ENCODE peak calls at places on chromosomes 3 and 15, in ten cellular contexts. One of them, this sample, is unnamed.

GRCh38 chr3:8278448-8278847 is 223.2 kb upstream of the LMCD1 start:
- DNase-seq in RWPE2: no peak
- DNase-seq in stimulated activated CD8-positive, alpha-beta memory T cell treated with anti-CD3 and anti-CD28 coated beads, Interleukin-12 subunit alpha, Interleukin-12 subunit beta, amount 100 ng/mL, for 4 hours: no peak
- DNase-seq in T-helper 9 cell: no peak
- DNase-seq in glutamatergic neuron: no peak
- DNase-seq in NAMALWA: peak; percentile 5
- DNase-seq in GM23338: peak; percentile 39
- DNase-seq in EL: no peak
- DNase-seq in progenitor cell of endocrine pancreas: no peak
- DNase-seq in AG08396: no peak
- DNase-seq in this sample: no peak

GRCh38 chr15:74174216-74174965 is 881 bp downstream of the ISLR start:
- DNase-seq in RWPE2: peak; percentile 66
- DNase-seq in stimulated activated CD8-positive, alpha-beta memory T cell treated with anti-CD3 and anti-CD28 coated beads, Interleukin-12 subunit alpha, Interleukin-12 subunit beta, amount 100 ng/mL, for 4 hours: no peak
- DNase-seq in T-helper 9 cell: no peak
- DNase-seq in glutamatergic neuron: peak; percentile 23
- DNase-seq in NAMALWA: no peak
- DNase-seq in GM23338: no peak
- DNase-seq in EL: no peak
- DNase-seq in progenitor cell of endocrine pancreas: no peak
- DNase-seq in AG08396: no peak
- DNase-seq in this sample: no peak

GRCh38 chr15:89492111-89492641 is 4.2 kb downstream of the RHCG start:
- DNase-seq in RWPE2: peak; percentile 73
- DNase-seq in stimulated activated CD8-positive, alpha-beta memory T cell treated with anti-CD3 and anti-CD28 coated beads, Interleukin-12 subunit alpha, Interleukin-12 subunit beta, amount 100 ng/mL, for 4 hours: no peak
- DNase-seq in T-helper 9 cell: no peak
- DNase-seq in glutamatergic neuron: peak; percentile 53
- DNase-seq in NAMALWA: peak; percentile 51
- DNase-seq in GM23338: peak; percentile 83
- DNase-seq in EL: no peak
- DNase-seq in progenitor cell of endocrine pancreas: peak; percentile 33
- DNase-seq in AG08396: no peak
- DNase-seq in this sample: peak; percentile 82

GRCh38 chr3:114299421-114299820 is 5.6 kb downstream of the TIGIT start:
- DNase-seq in RWPE2: no peak
- DNase-seq in stimulated activated CD8-positive, alpha-beta memory T cell treated with anti-CD3 and anti-CD28 coated beads, Interleukin-12 subunit alpha, Interleukin-12 subunit beta, amount 100 ng/mL, for 4 hours: no peak
- DNase-seq in T-helper 9 cell: peak; percentile 17
- DNase-seq in glutamatergic neuron: peak; percentile 72
- DNase-seq in NAMALWA: peak; percentile 44
- DNase-seq in GM23338: peak; percentile 51
- DNase-seq in EL: peak; percentile 28
- DNase-seq in progenitor cell of endocrine pancreas: no peak
- DNase-seq in AG08396: peak; percentile 37
- DNase-seq in this sample: no peak

GRCh38 chr15:85475317-85475701 is 94.9 kb downstream of the AKAP13 start:
- DNase-seq in RWPE2: no peak
- DNase-seq in stimulated activated CD8-positive, alpha-beta memory T cell treated with anti-CD3 and anti-CD28 coated beads, Interleukin-12 subunit alpha, Interleukin-12 subunit beta, amount 100 ng/mL, for 4 hours: no peak
- DNase-seq in T-helper 9 cell: no peak
- DNase-seq in glutamatergic neuron: no peak
- DNase-seq in NAMALWA: peak; percentile 86
- DNase-seq in GM23338: no peak
- DNase-seq in EL: no peak
- DNase-seq in progenitor cell of endocrine pancreas: no peak
- DNase-seq in AG08396: no peak
- DNase-seq in this sample: no peak

GRCh38 chr3:107957506-107957905 is 133.3 kb downstream of the CD47 start:
- DNase-seq in RWPE2: no peak
- DNase-seq in stimulated activated CD8-positive, alpha-beta memory T cell treated with anti-CD3 and anti-CD28 coated beads, Interleukin-12 subunit alpha, Interleukin-12 subunit beta, amount 100 ng/mL, for 4 hours: no peak
- DNase-seq in T-helper 9 cell: no peak
- DNase-seq in glutamatergic neuron: no peak
- DNase-seq in NAMALWA: no peak
- DNase-seq in GM23338: no peak
- DNase-seq in EL: peak; percentile 10
- DNase-seq in progenitor cell of endocrine pancreas: no peak
- DNase-seq in AG08396: peak; percentile 29
- DNase-seq in this sample: no peak

GRCh38 chr15:66724732-66725467 is 22.9 kb downstream of the SMAD6 start:
- DNase-seq in RWPE2: no peak
- DNase-seq in stimulated activated CD8-positive, alpha-beta memory T cell treated with anti-CD3 and anti-CD28 coated beads, Interleukin-12 subunit alpha, Interleukin-12 subunit beta, amount 100 ng/mL, for 4 hours: no peak
- DNase-seq in T-helper 9 cell: no peak
- DNase-seq in glutamatergic neuron: no peak
- DNase-seq in NAMALWA: no peak
- DNase-seq in GM23338: no peak
- DNase-seq in EL: no peak
- DNase-seq in progenitor cell of endocrine pancreas: no peak
- DNase-seq in AG08396: no peak
- DNase-seq in this sample: no peak

GRCh38 chr15:41556657-41557056 is 2.4 kb upstream of the TYRO3 start:
- DNase-seq in RWPE2: no peak
- DNase-seq in stimulated activated CD8-positive, alpha-beta memory T cell treated with anti-CD3 and anti-CD28 coated beads, Interleukin-12 subunit alpha, Interleukin-12 subunit beta, amount 100 ng/mL, for 4 hours: no peak
- DNase-seq in T-helper 9 cell: no peak
- DNase-seq in glutamatergic neuron: no peak
- DNase-seq in NAMALWA: no peak
- DNase-seq in GM23338: no peak
- DNase-seq in EL: no peak
- DNase-seq in progenitor cell of endocrine pancreas: no peak
- DNase-seq in AG08396: no peak
- DNase-seq in this sample: no peak

GRCh38 chr15:73617910-73618309 is 15.3 kb downstream of the NPTN start:
- DNase-seq in RWPE2: no peak
- DNase-seq in stimulated activated CD8-positive, alpha-beta memory T cell treated with anti-CD3 and anti-CD28 coated beads, Interleukin-12 subunit alpha, Interleukin-12 subunit beta, amount 100 ng/mL, for 4 hours: no peak
- DNase-seq in T-helper 9 cell: no peak
- DNase-seq in glutamatergic neuron: no peak
- DNase-seq in NAMALWA: no peak
- DNase-seq in GM23338: peak; percentile 55
- DNase-seq in EL: no peak
- DNase-seq in progenitor cell of endocrine pancreas: no peak
- DNase-seq in AG08396: no peak
- DNase-seq in this sample: no peak

GRCh38 chr3:69012836-69013255 is 638 bp downstream of the EOGT start:
- DNase-seq in RWPE2: no peak
- DNase-seq in stimulated activated CD8-positive, alpha-beta memory T cell treated with anti-CD3 and anti-CD28 coated beads, Interleukin-12 subunit alpha, Interleukin-12 subunit beta, amount 100 ng/mL, for 4 hours: no peak
- DNase-seq in T-helper 9 cell: peak; percentile 16
- DNase-seq in glutamatergic neuron: peak; percentile 69
- DNase-seq in NAMALWA: no peak
- DNase-seq in GM23338: peak; percentile 66
- DNase-seq in EL: peak; percentile 59
- DNase-seq in progenitor cell of endocrine pancreas: peak; percentile 39
- DNase-seq in AG08396: peak; percentile 73
- DNase-seq in this sample: no peak

GRCh38 chr3:8490079-8490552 is 11.5 kb upstream of the LMCD1 start:
- DNase-seq in RWPE2: no peak
- DNase-seq in stimulated activated CD8-positive, alpha-beta memory T cell treated with anti-CD3 and anti-CD28 coated beads, Interleukin-12 subunit alpha, Interleukin-12 subunit beta, amount 100 ng/mL, for 4 hours: no peak
- DNase-seq in T-helper 9 cell: no peak
- DNase-seq in glutamatergic neuron: no peak
- DNase-seq in NAMALWA: no peak
- DNase-seq in GM23338: no peak
- DNase-seq in EL: peak; percentile 94
- DNase-seq in progenitor cell of endocrine pancreas: no peak
- DNase-seq in AG08396: peak; percentile 68
- DNase-seq in this sample: no peak

GRCh38 chr15:88989578-88989977 is 76.4 kb upstream of the MFGE8 start:
- DNase-seq in RWPE2: no peak
- DNase-seq in stimulated activated CD8-positive, alpha-beta memory T cell treated with anti-CD3 and anti-CD28 coated beads, Interleukin-12 subunit alpha, Interleukin-12 subunit beta, amount 100 ng/mL, for 4 hours: no peak
- DNase-seq in T-helper 9 cell: no peak
- DNase-seq in glutamatergic neuron: no peak
- DNase-seq in NAMALWA: no peak
- DNase-seq in GM23338: no peak
- DNase-seq in EL: peak; percentile 93
- DNase-seq in progenitor cell of endocrine pancreas: no peak
- DNase-seq in AG08396: peak; percentile 35
- DNase-seq in this sample: no peak

GRCh38 chr3:12423918-12424634 is 60.2 kb upstream of the TSEN2 start:
- DNase-seq in RWPE2: no peak
- DNase-seq in stimulated activated CD8-positive, alpha-beta memory T cell treated with anti-CD3 and anti-CD28 coated beads, Interleukin-12 subunit alpha, Interleukin-12 subunit beta, amount 100 ng/mL, for 4 hours: no peak
- DNase-seq in T-helper 9 cell: no peak
- DNase-seq in glutamatergic neuron: no peak
- DNase-seq in NAMALWA: no peak
- DNase-seq in GM23338: no peak
- DNase-seq in EL: peak; percentile 63
- DNase-seq in progenitor cell of endocrine pancreas: no peak
- DNase-seq in AG08396: no peak
- DNase-seq in this sample: no peak

GRCh38 chr3:94101860-94102259 is 39.0 kb downstream of the NSUN3 start:
- DNase-seq in RWPE2: no peak
- DNase-seq in stimulated activated CD8-positive, alpha-beta memory T cell treated with anti-CD3 and anti-CD28 coated beads, Interleukin-12 subunit alpha, Interleukin-12 subunit beta, amount 100 ng/mL, for 4 hours: no peak
- DNase-seq in T-helper 9 cell: no peak
- DNase-seq in glutamatergic neuron: no peak
- DNase-seq in NAMALWA: peak; percentile 22
- DNase-seq in GM23338: peak; percentile 35
- DNase-seq in EL: peak; percentile 2
- DNase-seq in progenitor cell of endocrine pancreas: no peak
- DNase-seq in AG08396: no peak
- DNase-seq in this sample: no peak

GRCh38 chr3:67655364-67656121 is 1.1 kb upstream of the SUCLG2 start:
- DNase-seq in RWPE2: no peak
- DNase-seq in stimulated activated CD8-positive, alpha-beta memory T cell treated with anti-CD3 and anti-CD28 coated beads, Interleukin-12 subunit alpha, Interleukin-12 subunit beta, amount 100 ng/mL, for 4 hours: peak; percentile 60
- DNase-seq in T-helper 9 cell: peak; percentile 61
- DNase-seq in glutamatergic neuron: no peak
- DNase-seq in NAMALWA: peak; percentile 15
- DNase-seq in GM23338: no peak
- DNase-seq in EL: no peak
- DNase-seq in progenitor cell of endocrine pancreas: no peak
- DNase-seq in AG08396: no peak
- DNase-seq in this sample: no peak

GRCh38 chr3:141279074-141279945 is 47.7 kb downstream of the PXYLP1 start:
- DNase-seq in RWPE2: no peak
- DNase-seq in stimulated activated CD8-positive, alpha-beta memory T cell treated with anti-CD3 and anti-CD28 coated beads, Interleukin-12 subunit alpha, Interleukin-12 subunit beta, amount 100 ng/mL, for 4 hours: no peak
- DNase-seq in T-helper 9 cell: no peak
- DNase-seq in glutamatergic neuron: no peak
- DNase-seq in NAMALWA: peak; percentile 31
- DNase-seq in GM23338: peak; percentile 60
- DNase-seq in EL: no peak
- DNase-seq in progenitor cell of endocrine pancreas: no peak
- DNase-seq in AG08396: peak; percentile 23
- DNase-seq in this sample: no peak

GRCh38 chr3:24355806-24356205 is 138.8 kb downstream of the THRB start:
- DNase-seq in RWPE2: no peak
- DNase-seq in stimulated activated CD8-positive, alpha-beta memory T cell treated with anti-CD3 and anti-CD28 coated beads, Interleukin-12 subunit alpha, Interleukin-12 subunit beta, amount 100 ng/mL, for 4 hours: no peak
- DNase-seq in T-helper 9 cell: no peak
- DNase-seq in glutamatergic neuron: no peak
- DNase-seq in NAMALWA: no peak
- DNase-seq in GM23338: no peak
- DNase-seq in EL: no peak
- DNase-seq in progenitor cell of endocrine pancreas: no peak
- DNase-seq in AG08396: no peak
- DNase-seq in this sample: no peak

GRCh38 chr3:126315083-126315658 is 42.0 kb downstream of the KLF15 start:
- DNase-seq in RWPE2: no peak
- DNase-seq in stimulated activated CD8-positive, alpha-beta memory T cell treated with anti-CD3 and anti-CD28 coated beads, Interleukin-12 subunit alpha, Interleukin-12 subunit beta, amount 100 ng/mL, for 4 hours: no peak
- DNase-seq in T-helper 9 cell: no peak
- DNase-seq in glutamatergic neuron: no peak
- DNase-seq in NAMALWA: no peak
- DNase-seq in GM23338: no peak
- DNase-seq in EL: no peak
- DNase-seq in progenitor cell of endocrine pancreas: no peak
- DNase-seq in AG08396: no peak
- DNase-seq in this sample: no peak

GRCh38 chr3:42739401-42740158 is 33.5 kb downstream of the CCDC13 start:
- DNase-seq in RWPE2: no peak
- DNase-seq in stimulated activated CD8-positive, alpha-beta memory T cell treated with anti-CD3 and anti-CD28 coated beads, Interleukin-12 subunit alpha, Interleukin-12 subunit beta, amount 100 ng/mL, for 4 hours: no peak
- DNase-seq in T-helper 9 cell: no peak
- DNase-seq in glutamatergic neuron: no peak
- DNase-seq in NAMALWA: no peak
- DNase-seq in GM23338: no peak
- DNase-seq in EL: no peak
- DNase-seq in progenitor cell of endocrine pancreas: no peak
- DNase-seq in AG08396: no peak
- DNase-seq in this sample: no peak

GRCh38 chr15:43517354-43518072 is at the start of gene MAP1A:
- DNase-seq in RWPE2: no peak
- DNase-seq in stimulated activated CD8-positive, alpha-beta memory T cell treated with anti-CD3 and anti-CD28 coated beads, Interleukin-12 subunit alpha, Interleukin-12 subunit beta, amount 100 ng/mL, for 4 hours: no peak
- DNase-seq in T-helper 9 cell: no peak
- DNase-seq in glutamatergic neuron: peak; percentile 82
- DNase-seq in NAMALWA: peak; percentile 53
- DNase-seq in GM23338: peak; percentile 58
- DNase-seq in EL: peak; percentile 58
- DNase-seq in progenitor cell of endocrine pancreas: no peak
- DNase-seq in AG08396: peak; percentile 89
- DNase-seq in this sample: peak; percentile 86

GRCh38 chr15:70535071-70535954 is 228.0 kb downstream of the UACA start:
- DNase-seq in RWPE2: peak; percentile 42
- DNase-seq in stimulated activated CD8-positive, alpha-beta memory T cell treated with anti-CD3 and anti-CD28 coated beads, Interleukin-12 subunit alpha, Interleukin-12 subunit beta, amount 100 ng/mL, for 4 hours: no peak
- DNase-seq in T-helper 9 cell: peak; percentile 42
- DNase-seq in glutamatergic neuron: no peak
- DNase-seq in NAMALWA: no peak
- DNase-seq in GM23338: no peak
- DNase-seq in EL: no peak
- DNase-seq in progenitor cell of endocrine pancreas: no peak
- DNase-seq in AG08396: no peak
- DNase-seq in this sample: no peak

GRCh38 chr15:40594429-40594836 is 384 bp downstream of the KNL1 start:
- DNase-seq in RWPE2: peak; percentile 87
- DNase-seq in stimulated activated CD8-positive, alpha-beta memory T cell treated with anti-CD3 and anti-CD28 coated beads, Interleukin-12 subunit alpha, Interleukin-12 subunit beta, amount 100 ng/mL, for 4 hours: peak; percentile 15
- DNase-seq in T-helper 9 cell: peak; percentile 20
- DNase-seq in glutamatergic neuron: peak; percentile 74
- DNase-seq in NAMALWA: peak; percentile 74
- DNase-seq in GM23338: peak; percentile 81
- DNase-seq in EL: peak; percentile 67
- DNase-seq in progenitor cell of endocrine pancreas: peak; percentile 43
- DNase-seq in AG08396: peak; percentile 68
- DNase-seq in this sample: no peak

GRCh38 chr3:45204136-45204535 is 22.0 kb downstream of the TMEM158 start:
- DNase-seq in RWPE2: no peak
- DNase-seq in stimulated activated CD8-positive, alpha-beta memory T cell treated with anti-CD3 and anti-CD28 coated beads, Interleukin-12 subunit alpha, Interleukin-12 subunit beta, amount 100 ng/mL, for 4 hours: no peak
- DNase-seq in T-helper 9 cell: no peak
- DNase-seq in glutamatergic neuron: no peak
- DNase-seq in NAMALWA: no peak
- DNase-seq in GM23338: no peak
- DNase-seq in EL: peak; percentile 82
- DNase-seq in progenitor cell of endocrine pancreas: no peak
- DNase-seq in AG08396: peak; percentile 29
- DNase-seq in this sample: no peak

GRCh38 chr3:27570421-27571106 is 86.4 kb upstream of the SLC4A7 start:
- DNase-seq in RWPE2: no peak
- DNase-seq in stimulated activated CD8-positive, alpha-beta memory T cell treated with anti-CD3 and anti-CD28 coated beads, Interleukin-12 subunit alpha, Interleukin-12 subunit beta, amount 100 ng/mL, for 4 hours: no peak
- DNase-seq in T-helper 9 cell: no peak
- DNase-seq in glutamatergic neuron: no peak
- DNase-seq in NAMALWA: no peak
- DNase-seq in GM23338: no peak
- DNase-seq in EL: no peak
- DNase-seq in progenitor cell of endocrine pancreas: no peak
- DNase-seq in AG08396: no peak
- DNase-seq in this sample: no peak

GRCh38 chr3:188188911-188189310 is 35.0 kb downstream of the LPP start:
- DNase-seq in RWPE2: no peak
- DNase-seq in stimulated activated CD8-positive, alpha-beta memory T cell treated with anti-CD3 and anti-CD28 coated beads, Interleukin-12 subunit alpha, Interleukin-12 subunit beta, amount 100 ng/mL, for 4 hours: no peak
- DNase-seq in T-helper 9 cell: no peak
- DNase-seq in glutamatergic neuron: no peak
- DNase-seq in NAMALWA: no peak
- DNase-seq in GM23338: no peak
- DNase-seq in EL: no peak
- DNase-seq in progenitor cell of endocrine pancreas: no peak
- DNase-seq in AG08396: no peak
- DNase-seq in this sample: no peak

GRCh38 chr3:177329854-177330253 is 132.6 kb upstream of the TBL1XR1 start:
- DNase-seq in RWPE2: no peak
- DNase-seq in stimulated activated CD8-positive, alpha-beta memory T cell treated with anti-CD3 and anti-CD28 coated beads, Interleukin-12 subunit alpha, Interleukin-12 subunit beta, amount 100 ng/mL, for 4 hours: no peak
- DNase-seq in T-helper 9 cell: no peak
- DNase-seq in glutamatergic neuron: no peak
- DNase-seq in NAMALWA: no peak
- DNase-seq in GM23338: no peak
- DNase-seq in EL: no peak
- DNase-seq in progenitor cell of endocrine pancreas: no peak
- DNase-seq in AG08396: no peak
- DNase-seq in this sample: no peak

GRCh38 chr3:13621381-13622221 is 72.7 kb downstream of the FBLN2 start:
- DNase-seq in RWPE2: no peak
- DNase-seq in stimulated activated CD8-positive, alpha-beta memory T cell treated with anti-CD3 and anti-CD28 coated beads, Interleukin-12 subunit alpha, Interleukin-12 subunit beta, amount 100 ng/mL, for 4 hours: peak; percentile 37
- DNase-seq in T-helper 9 cell: no peak
- DNase-seq in glutamatergic neuron: no peak
- DNase-seq in NAMALWA: no peak
- DNase-seq in GM23338: no peak
- DNase-seq in EL: no peak
- DNase-seq in progenitor cell of endocrine pancreas: no peak
- DNase-seq in AG08396: no peak
- DNase-seq in this sample: peak; percentile 73

GRCh38 chr3:156687023-156687422 is 12.6 kb downstream of the TIPARP start:
- DNase-seq in RWPE2: no peak
- DNase-seq in stimulated activated CD8-positive, alpha-beta memory T cell treated with anti-CD3 and anti-CD28 coated beads, Interleukin-12 subunit alpha, Interleukin-12 subunit beta, amount 100 ng/mL, for 4 hours: no peak
- DNase-seq in T-helper 9 cell: no peak
- DNase-seq in glutamatergic neuron: no peak
- DNase-seq in NAMALWA: peak; percentile 54
- DNase-seq in GM23338: no peak
- DNase-seq in EL: no peak
- DNase-seq in progenitor cell of endocrine pancreas: no peak
- DNase-seq in AG08396: no peak
- DNase-seq in this sample: no peak